ENCODE peak calls at places on chromosomes 4 and X, in six cellular contexts. Y, C, S, T, N and X are unnamed samples.

GRCh38 chrX:39337461-39337860 is 536.2 kb downstream of the MID1IP1 start:
- DNase-seq in Y (no peak), C (no peak), S (no peak), T (no peak), N (no peak), X (no peak)

GRCh38 chr4:27414867-27415266 is 554.2 kb downstream of the STIM2 start:
- DNase-seq in Y (no peak), C (no peak), S (no peak), T (no peak), N (no peak), X (no peak)

GRCh38 chr4:176840166-176840565 is 47.4 kb upstream of the VEGFC start:
- DNase-seq in Y (no peak), C (no peak), S (no peak), T (no peak), N (no peak), X (no peak)

GRCh38 chr4:7041851-7042696 is 1.1 kb upstream of the TADA2B start:
- DNase-seq in Y (peak), C (peak), S (no peak), T (peak), N (no peak), X (peak)

GRCh38 chrX:68428431-68428830 is 4.9 kb downstream of the OPHN1 start:
- DNase-seq in Y (no peak), C (no peak), S (no peak), T (no peak), N (peak), X (no peak)

GRCh38 chrX:2819345-2820130 is 9.2 kb upstream of the GYG2 start:
- DNase-seq in Y (peak), C (no peak), S (peak), T (no peak), N (peak), X (no peak)

GRCh38 chr4:86855572-86855971 is 6.4 kb upstream of the SLC10A6 start:
- DNase-seq in Y (no peak), C (no peak), S (no peak), T (no peak), N (peak), X (no peak)

GRCh38 chr4:53967971-53968370 is 96.4 kb downstream of the CHIC2 start:
- DNase-seq in Y (no peak), C (no peak), S (no peak), T (no peak), N (peak), X (no peak)

GRCh38 chr4:47465008-47465407 is 1.5 kb upstream of the COMMD8 start:
- DNase-seq in Y (no peak), C (no peak), S (no peak), T (no peak), N (no peak), X (no peak)

GRCh38 chr4:1171306-1172227 is 816 bp downstream of the SPON2 start:
- DNase-seq in Y (no peak), C (no peak), S (no peak), T (no peak), N (no peak), X (peak)

GRCh38 chrX:896256-896655 is 265.7 kb downstream of the SHOX start:
- DNase-seq in Y (no peak), C (no peak), S (no peak), T (no peak), N (no peak), X (no peak)

GRCh38 chrX:13283968-13284914 is 35.6 kb downstream of the ATXN3L start:
- DNase-seq in Y (no peak), C (no peak), S (no peak), T (no peak), N (peak), X (no peak)

GRCh38 chrX:18390941-18391538 is 34.4 kb upstream of the CDKL5 start:
- DNase-seq in Y (peak), C (peak), S (peak), T (peak), N (peak), X (peak)

GRCh38 chrX:85808217-85808616 is 239.1 kb downstream of the CHM start:
- DNase-seq in Y (no peak), C (no peak), S (no peak), T (no peak), N (no peak), X (no peak)

GRCh38 chr4:89482248-89482647 is 174.6 kb upstream of the GPRIN3 start:
- DNase-seq in Y (peak), C (no peak), S (peak), T (no peak), N (peak), X (no peak)

GRCh38 chrX:1355131-1355799 is 18.7 kb downstream of the IL3RA start:
- DNase-seq in Y (no peak), C (no peak), S (no peak), T (no peak), N (no peak), X (no peak)

GRCh38 chrX:133639726-133640125 is 224.4 kb upstream of the GPC4 start:
- DNase-seq in Y (no peak), C (no peak), S (no peak), T (no peak), N (no peak), X (no peak)

GRCh38 chr4:74094227-74094626 is 4.8 kb downstream of the CXCL2 start:
- DNase-seq in Y (no peak), C (no peak), S (no peak), T (no peak), N (no peak), X (no peak)

GRCh38 chr4:87555751-87556619 is 26.8 kb upstream of the SPARCL1 start:
- DNase-seq in Y (no peak), C (no peak), S (no peak), T (no peak), N (peak), X (no peak)

GRCh38 chrX:133418588-133418987 is 3.3 kb upstream of the GPC4 start:
- DNase-seq in Y (no peak), C (no peak), S (no peak), T (no peak), N (no peak), X (no peak)

GRCh38 chr4:85515701-85516100 is 40.8 kb downstream of the ARHGAP24 start:
- DNase-seq in Y (no peak), C (no peak), S (no peak), T (no peak), N (no peak), X (no peak)

GRCh38 chrX:49191033-49191871 is 5.1 kb upstream of the PRICKLE3 start:
- DNase-seq in Y (peak), C (peak), S (peak), T (peak), N (peak), X (peak)

GRCh38 chr4:70943115-70943514 is 40.9 kb downstream of the MOB1B start:
- DNase-seq in Y (no peak), C (no peak), S (no peak), T (no peak), N (no peak), X (no peak)